ENCODE peak calls at places on chromosomes 12 and 14, in four cellular contexts. F is activated T-cell treated with anti-CD3 and anti-CD28 coated beads for 48 hours; J is stimulated activated naive CD8-positive, alpha-beta T cell treated with anti-CD3 and anti-CD28 coated beads, Interleukin-15, Interleukin-2, amounts not matched to agents 100 U/mL and 50 U/mL, for 24 hours; Q is ACHN. P is an unnamed sample.

GRCh38 chr14:90796319-90796718 is 19.9 kb downstream of the TTC7B start:
- DNase-seq in Q (peak; percentile 33), F (no peak), J (no peak), P (no peak)

GRCh38 chr12:9866786-9867379 is 2.3 kb downstream of the CLEC2B start:
- DNase-seq in F (no peak), J (no peak), Q (no peak), P (no peak)

GRCh38 chr14:104600141-104600643 is 4.4 kb downstream of the TMEM179 start:
- DNase-seq in F (no peak), J (no peak), Q (peak; percentile 9), P (peak; percentile 27)

GRCh38 chr12:41772478-41772877 is 372.2 kb downstream of the GXYLT1 start:
- DNase-seq in J (no peak), F (no peak), Q (no peak), P (no peak)

GRCh38 chr14:82488473-82488872 is 954.8 kb upstream of the SEL1L start:
- DNase-seq in Q (no peak), F (no peak), J (no peak), P (no peak)

GRCh38 chr14:99718811-99719192 is 34.7 kb downstream of the CYP46A1 start:
- DNase-seq in Q (no peak), F (no peak), J (no peak), P (no peak)

GRCh38 chr14:72809063-72809462 is 84.8 kb downstream of the DPF3 start:
- DNase-seq in Q (no peak), J (no peak), F (no peak), P (no peak)

GRCh38 chr14:34110531-34110930 is 159.7 kb upstream of the EGLN3 start:
- DNase-seq in Q (no peak), F (no peak), J (no peak), P (no peak)

GRCh38 chr14:26765768-26766550 is 168.1 kb upstream of the NOVA1 start:
- DNase-seq in J (no peak), Q (peak; percentile 19), F (no peak), P (no peak)

GRCh38 chr12:89752331-89752730 is 43.7 kb upstream of the ATP2B1 start:
- DNase-seq in F (no peak), Q (no peak), J (no peak), P (no peak)

GRCh38 chr14:30966415-30967363 is 58.8 kb upstream of the AP4S1 start:
- DNase-seq in Q (no peak), F (no peak), J (no peak), P (no peak)